ENCODE peak calls at places on chromosomes 4 and X, in ten cellular contexts. M is hippocampal formation, H is germinal center, W is D341Med, Y is ELR, G is Right ventricle myocardium superior, K is T-cell, Q is M059J, L is NCI-H345, E is LHCN-M2. B is an unnamed sample.

GRCh38 chrX:38717871-38718270 is 83.4 kb upstream of the MID1IP1 start:
- DNase-seq in M (no peak), H (peak), W (peak), Y (peak), G (no peak), K (no peak), Q (peak), L (peak), E (peak), B (peak)

GRCh38 chr4:8270912-8271815 is 1.6 kb downstream of the HTRA3 start:
- DNase-seq in M (no peak), H (no peak), W (no peak), Y (no peak), G (no peak), K (no peak), Q (no peak), L (no peak), E (no peak), B (no peak)

GRCh38 chrX:68487254-68487653 is 11.6 kb upstream of the YIPF6 start:
- DNase-seq in M (no peak), H (no peak), W (no peak), Y (no peak), G (no peak), K (no peak), Q (no peak), L (no peak), E (no peak), B (no peak)

GRCh38 chrX:120769576-120770341 is 105.9 kb downstream of the CT47B1 start:
- DNase-seq in M (no peak), H (no peak), W (peak), Y (peak), G (no peak), K (no peak), Q (peak), L (peak), E (peak), B (peak)

GRCh38 chrX:12819231-12819630 is 28.0 kb downstream of the PRPS2 start:
- DNase-seq in M (no peak), H (no peak), W (no peak), Y (no peak), G (no peak), K (no peak), Q (no peak), L (no peak), E (no peak), B (no peak)

GRCh38 chrX:124358796-124359386 is 12.5 kb downstream of the SH2D1A start:
- DNase-seq in M (no peak), H (no peak), W (no peak), Y (no peak), G (no peak), K (no peak), Q (no peak), L (no peak), E (no peak), B (no peak)

GRCh38 chr4:78059524-78059889 is 2.4 kb downstream of the FRAS1 start:
- DNase-seq in M (peak), H (peak), W (peak), Y (peak), G (peak), K (no peak), Q (peak), L (peak), E (peak), B (peak)

GRCh38 chr4:180134116-180134866 is 2108.9 kb upstream of the TENM3 start:
- DNase-seq in M (no peak), H (no peak), W (peak), Y (peak), G (no peak), K (no peak), Q (no peak), L (no peak), E (no peak), B (no peak)

GRCh38 chr4:10015140-10015753 is 6.0 kb downstream of the SLC2A9 start:
- DNase-seq in M (peak), H (no peak), W (peak), Y (peak), G (no peak), K (no peak), Q (peak), L (peak), E (peak), B (peak)